ENCODE peak calls at places on chromosomes 16 and 17, in nine cellular contexts. One of them, this sample, is unnamed.

GRCh38 chr16:11698271-11698689 is 30.0 kb downstream of the SNN start:
- DNase-seq in GM12878: no peak
- DNase-seq in HL-60: no peak
- DNase-seq in stomach: no peak
- DNase-seq in prostate gland: no peak
- DNase-seq in breast epithelium: no peak
- DNase-seq in transverse colon: no peak
- DNase-seq in GM12892: no peak
- DNase-seq in GM23338: no peak
- DNase-seq in this sample: no peak

GRCh38 chr17:48647964-48648245 is 21.7 kb upstream of the HOXB9 start:
- DNase-seq in GM12878: no peak
- DNase-seq in HL-60: no peak
- DNase-seq in stomach: no peak
- DNase-seq in prostate gland: no peak
- DNase-seq in breast epithelium: no peak
- DNase-seq in transverse colon: no peak
- DNase-seq in GM12892: no peak
- DNase-seq in GM23338: no peak
- DNase-seq in this sample: no peak

GRCh38 chr17:82076785-82077591 is 11.4 kb upstream of the DUS1L start:
- DNase-seq in GM12878: no peak
- DNase-seq in HL-60: no peak
- DNase-seq in stomach: no peak
- DNase-seq in prostate gland: no peak
- DNase-seq in breast epithelium: no peak
- DNase-seq in transverse colon: no peak
- DNase-seq in GM12892: no peak
- DNase-seq in GM23338: peak; percentile 65
- DNase-seq in this sample: no peak

GRCh38 chr17:79919164-79919585 is 79.9 kb upstream of the CBX4 start:
- DNase-seq in GM12878: no peak
- DNase-seq in HL-60: no peak
- DNase-seq in stomach: peak; percentile 99
- DNase-seq in prostate gland: peak; percentile 89
- DNase-seq in breast epithelium: peak; percentile 91
- DNase-seq in transverse colon: peak; percentile 94
- DNase-seq in GM12892: no peak
- DNase-seq in GM23338: peak; percentile 0
- DNase-seq in this sample: no peak

GRCh38 chr16:82040296-82040695 is 5.2 kb downstream of the HSD17B2 start:
- DNase-seq in GM12878: no peak
- DNase-seq in HL-60: no peak
- DNase-seq in stomach: no peak
- DNase-seq in prostate gland: no peak
- DNase-seq in breast epithelium: no peak
- DNase-seq in transverse colon: no peak
- DNase-seq in GM12892: no peak
- DNase-seq in GM23338: no peak
- DNase-seq in this sample: no peak

GRCh38 chr17:16987830-16988601 is 16.1 kb upstream of the TNFRSF13B start:
- DNase-seq in GM12878: peak; percentile 99
- DNase-seq in HL-60: peak; percentile 77
- DNase-seq in stomach: peak; percentile 57
- DNase-seq in prostate gland: no peak
- DNase-seq in breast epithelium: peak; percentile 39
- DNase-seq in transverse colon: peak; percentile 85
- DNase-seq in GM12892: peak; percentile 86
- DNase-seq in GM23338: peak; percentile 39
- DNase-seq in this sample: no peak

GRCh38 chr16:51818342-51818944 is 667.4 kb upstream of the SALL1 start:
- DNase-seq in GM12878: no peak
- DNase-seq in HL-60: peak; percentile 20
- DNase-seq in stomach: peak; percentile 78
- DNase-seq in prostate gland: peak; percentile 43
- DNase-seq in breast epithelium: no peak
- DNase-seq in transverse colon: peak; percentile 15
- DNase-seq in GM12892: no peak
- DNase-seq in GM23338: peak; percentile 78
- DNase-seq in this sample: peak; percentile 12

GRCh38 chr17:59783221-59784016 is 76.0 kb downstream of the VMP1 start:
- DNase-seq in GM12878: no peak
- DNase-seq in HL-60: no peak
- DNase-seq in stomach: no peak
- DNase-seq in prostate gland: no peak
- DNase-seq in breast epithelium: no peak
- DNase-seq in transverse colon: no peak
- DNase-seq in GM12892: no peak
- DNase-seq in GM23338: no peak
- DNase-seq in this sample: no peak

GRCh38 chr16:11303405-11304138 is 22.4 kb upstream of the PRM1 start:
- DNase-seq in GM12878: no peak
- DNase-seq in HL-60: no peak
- DNase-seq in stomach: peak; percentile 85
- DNase-seq in prostate gland: peak; percentile 62
- DNase-seq in breast epithelium: peak; percentile 41
- DNase-seq in transverse colon: no peak
- DNase-seq in GM12892: no peak
- DNase-seq in GM23338: no peak
- DNase-seq in this sample: no peak

GRCh38 chr16:15973997-15974396 is 24.6 kb downstream of the ABCC1 start:
- DNase-seq in GM12878: no peak
- DNase-seq in HL-60: no peak
- DNase-seq in stomach: no peak
- DNase-seq in prostate gland: no peak
- DNase-seq in breast epithelium: no peak
- DNase-seq in transverse colon: no peak
- DNase-seq in GM12892: no peak
- DNase-seq in GM23338: no peak
- DNase-seq in this sample: no peak

GRCh38 chr17:61379457-61380216 is 20.0 kb upstream of the TBX2 start:
- DNase-seq in GM12878: no peak
- DNase-seq in HL-60: no peak
- DNase-seq in stomach: no peak
- DNase-seq in prostate gland: no peak
- DNase-seq in breast epithelium: no peak
- DNase-seq in transverse colon: no peak
- DNase-seq in GM12892: no peak
- DNase-seq in GM23338: no peak
- DNase-seq in this sample: no peak

GRCh38 chr16:54446639-54447038 is 160.1 kb upstream of the IRX3 start:
- DNase-seq in GM12878: no peak
- DNase-seq in HL-60: no peak
- DNase-seq in stomach: no peak
- DNase-seq in prostate gland: peak; percentile 53
- DNase-seq in breast epithelium: peak; percentile 71
- DNase-seq in transverse colon: no peak
- DNase-seq in GM12892: no peak
- DNase-seq in GM23338: no peak
- DNase-seq in this sample: peak; percentile 12

GRCh38 chr16:72800524-72800923 is 247.4 kb downstream of the ZFHX3 start:
- DNase-seq in GM12878: no peak
- DNase-seq in HL-60: no peak
- DNase-seq in stomach: no peak
- DNase-seq in prostate gland: no peak
- DNase-seq in breast epithelium: no peak
- DNase-seq in transverse colon: no peak
- DNase-seq in GM12892: no peak
- DNase-seq in GM23338: no peak
- DNase-seq in this sample: no peak

GRCh38 chr16:47045023-47045422 is 71.5 kb upstream of the DNAJA2 start:
- DNase-seq in GM12878: no peak
- DNase-seq in HL-60: peak; percentile 52
- DNase-seq in stomach: no peak
- DNase-seq in prostate gland: no peak
- DNase-seq in breast epithelium: no peak
- DNase-seq in transverse colon: no peak
- DNase-seq in GM12892: no peak
- DNase-seq in GM23338: no peak
- DNase-seq in this sample: no peak

GRCh38 chr16:28587386-28587785 is 9.5 kb downstream of the SULT1A2 start:
- DNase-seq in GM12878: no peak
- DNase-seq in HL-60: no peak
- DNase-seq in stomach: no peak
- DNase-seq in prostate gland: no peak
- DNase-seq in breast epithelium: no peak
- DNase-seq in transverse colon: no peak
- DNase-seq in GM12892: no peak
- DNase-seq in GM23338: no peak
- DNase-seq in this sample: no peak

GRCh38 chr17:11935734-11936406 is 61.4 kb downstream of the ZNF18 start:
- DNase-seq in GM12878: no peak
- DNase-seq in HL-60: peak; percentile 34
- DNase-seq in stomach: no peak
- DNase-seq in prostate gland: peak; percentile 38
- DNase-seq in breast epithelium: no peak
- DNase-seq in transverse colon: peak; percentile 67
- DNase-seq in GM12892: no peak
- DNase-seq in GM23338: peak; percentile 80
- DNase-seq in this sample: peak; percentile 30

GRCh38 chr17:83026311-83026811 is 53.0 kb upstream of the METRNL start:
- DNase-seq in GM12878: no peak
- DNase-seq in HL-60: no peak
- DNase-seq in stomach: peak; percentile 20
- DNase-seq in prostate gland: no peak
- DNase-seq in breast epithelium: no peak
- DNase-seq in transverse colon: no peak
- DNase-seq in GM12892: no peak
- DNase-seq in GM23338: no peak
- DNase-seq in this sample: no peak

GRCh38 chr17:50157891-50158290 is 7.4 kb upstream of the PPP1R9B start:
- DNase-seq in GM12878: no peak
- DNase-seq in HL-60: no peak
- DNase-seq in stomach: no peak
- DNase-seq in prostate gland: no peak
- DNase-seq in breast epithelium: no peak
- DNase-seq in transverse colon: no peak
- DNase-seq in GM12892: no peak
- DNase-seq in GM23338: no peak
- DNase-seq in this sample: no peak

GRCh38 chr17:2937331-2938003 is 125.9 kb downstream of the OR1D5 start:
- DNase-seq in GM12878: no peak
- DNase-seq in HL-60: no peak
- DNase-seq in stomach: no peak
- DNase-seq in prostate gland: no peak
- DNase-seq in breast epithelium: no peak
- DNase-seq in transverse colon: no peak
- DNase-seq in GM12892: no peak
- DNase-seq in GM23338: no peak
- DNase-seq in this sample: no peak

GRCh38 chr17:35257080-35257701 is 14.3 kb downstream of the SLFN5 start:
- DNase-seq in GM12878: no peak
- DNase-seq in HL-60: no peak
- DNase-seq in stomach: peak; percentile 89
- DNase-seq in prostate gland: peak; percentile 88
- DNase-seq in breast epithelium: peak; percentile 66
- DNase-seq in transverse colon: peak; percentile 59
- DNase-seq in GM12892: no peak
- DNase-seq in GM23338: peak; percentile 6
- DNase-seq in this sample: no peak

GRCh38 chr17:42659079-42659931 is at the start of gene TUBG2:
- DNase-seq in GM12878: no peak
- DNase-seq in HL-60: peak; percentile 35
- DNase-seq in stomach: peak; percentile 84
- DNase-seq in prostate gland: peak; percentile 81
- DNase-seq in breast epithelium: peak; percentile 81
- DNase-seq in transverse colon: peak; percentile 88
- DNase-seq in GM12892: peak; percentile 86
- DNase-seq in GM23338: peak; percentile 96
- DNase-seq in this sample: no peak
- TF ChIP-seq POLR2AphosphoS5 in GM12878: no peak
- TF ChIP-seq POLR2AphosphoS5 in HL-60: no peak
- TF ChIP-seq POLR2AphosphoS5 in stomach: peak; percentile 84
- TF ChIP-seq POLR2AphosphoS5 in prostate gland: peak; percentile 95
- TF ChIP-seq POLR2AphosphoS5 in breast epithelium: no peak
- TF ChIP-seq POLR2AphosphoS5 in transverse colon: peak; percentile 69
- TF ChIP-seq POLR2AphosphoS5 in GM12892: no peak
- TF ChIP-seq POLR2AphosphoS5 in GM23338: peak; percentile 81
- TF ChIP-seq POLR2AphosphoS5 in this sample: peak; percentile 70

DNA sequence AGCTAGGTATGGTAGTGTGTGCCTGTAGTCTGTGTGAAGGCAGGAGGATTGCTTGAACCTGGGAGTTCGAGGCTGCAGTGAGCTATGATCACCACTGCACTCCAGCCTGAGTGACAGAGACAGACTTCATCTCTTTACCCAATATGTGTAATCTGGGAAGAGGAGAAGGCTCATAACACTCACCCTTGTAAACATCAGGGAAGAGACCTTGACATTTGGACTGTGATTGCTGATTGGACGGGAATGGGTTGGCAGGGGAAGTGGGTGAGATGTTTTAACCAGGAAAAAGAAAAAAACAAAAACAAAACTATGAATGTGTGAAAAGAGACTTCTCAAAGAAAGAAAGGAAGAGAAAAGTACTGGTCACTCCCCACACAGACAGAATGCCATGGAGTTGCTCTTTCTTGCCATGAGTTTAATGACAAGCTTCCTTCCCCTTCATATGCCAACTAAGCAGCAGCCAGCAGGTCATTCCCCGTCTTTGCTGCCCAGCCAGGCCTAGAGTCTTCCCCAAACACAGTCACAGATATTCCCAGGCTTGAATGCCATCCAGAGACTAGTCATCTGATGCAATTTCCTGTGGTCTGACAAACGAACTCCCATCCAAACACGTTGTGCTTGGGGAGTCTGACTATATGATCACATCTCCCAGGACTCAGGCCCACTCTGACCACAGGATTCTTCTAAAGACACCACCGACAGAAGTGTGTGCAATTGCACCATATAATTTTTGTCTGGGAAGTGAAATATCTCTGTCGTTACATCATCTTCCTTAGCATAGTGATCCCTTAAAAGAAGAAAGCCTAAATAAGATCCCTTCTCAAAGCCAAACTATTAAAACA is 3.6 kb upstream of the XAF1 start:
- DNase-seq in GM12878: no peak
- DNase-seq in HL-60: peak; percentile 54
- DNase-seq in stomach: no peak
- DNase-seq in prostate gland: no peak
- DNase-seq in breast epithelium: peak; percentile 70
- DNase-seq in transverse colon: peak; percentile 23
- DNase-seq in GM12892: no peak
- DNase-seq in GM23338: no peak
- DNase-seq in this sample: no peak
- TF ChIP-seq POLR2AphosphoS5 in GM12878: no peak
- TF ChIP-seq POLR2AphosphoS5 in HL-60: no peak
- TF ChIP-seq POLR2AphosphoS5 in stomach: no peak
- TF ChIP-seq POLR2AphosphoS5 in prostate gland: no peak
- TF ChIP-seq POLR2AphosphoS5 in breast epithelium: peak; percentile 48
- TF ChIP-seq POLR2AphosphoS5 in transverse colon: no peak
- TF ChIP-seq POLR2AphosphoS5 in GM12892: no peak
- TF ChIP-seq POLR2AphosphoS5 in GM23338: no peak
- TF ChIP-seq POLR2AphosphoS5 in this sample: no peak

GRCh38 chr17:31094600-31095238 is at the start of gene NF1:
- DNase-seq in GM12878: peak; percentile 63
- DNase-seq in HL-60: peak; percentile 95
- DNase-seq in stomach: peak; percentile 98
- DNase-seq in prostate gland: peak; percentile 95
- DNase-seq in breast epithelium: peak; percentile 94
- DNase-seq in transverse colon: peak; percentile 97
- DNase-seq in GM12892: peak; percentile 97
- DNase-seq in GM23338: peak; percentile 98
- DNase-seq in this sample: peak; percentile 50
- TF ChIP-seq POLR2AphosphoS5 in GM12878: peak; percentile 52
- TF ChIP-seq POLR2AphosphoS5 in HL-60: no peak
- TF ChIP-seq POLR2AphosphoS5 in stomach: peak; percentile 75
- TF ChIP-seq POLR2AphosphoS5 in prostate gland: peak; percentile 90
- TF ChIP-seq POLR2AphosphoS5 in breast epithelium: no peak
- TF ChIP-seq POLR2AphosphoS5 in transverse colon: peak; percentile 89
- TF ChIP-seq POLR2AphosphoS5 in GM12892: peak; percentile 41
- TF ChIP-seq POLR2AphosphoS5 in GM23338: peak; percentile 79
- TF ChIP-seq POLR2AphosphoS5 in this sample: peak; percentile 84

GRCh38 chr17:77735341-77736206 is 222.9 kb upstream of the TNRC6C start:
- DNase-seq in GM12878: no peak
- DNase-seq in HL-60: no peak
- DNase-seq in stomach: peak; percentile 40
- DNase-seq in prostate gland: no peak
- DNase-seq in breast epithelium: peak; percentile 55
- DNase-seq in transverse colon: no peak
- DNase-seq in GM12892: no peak
- DNase-seq in GM23338: no peak
- DNase-seq in this sample: no peak
- TF ChIP-seq POLR2AphosphoS5 in GM12878: no peak
- TF ChIP-seq POLR2AphosphoS5 in HL-60: no peak
- TF ChIP-seq POLR2AphosphoS5 in stomach: no peak
- TF ChIP-seq POLR2AphosphoS5 in prostate gland: no peak
- TF ChIP-seq POLR2AphosphoS5 in breast epithelium: no peak
- TF ChIP-seq POLR2AphosphoS5 in transverse colon: no peak
- TF ChIP-seq POLR2AphosphoS5 in GM12892: no peak
- TF ChIP-seq POLR2AphosphoS5 in GM23338: no peak
- TF ChIP-seq POLR2AphosphoS5 in this sample: no peak